ENCODE peak calls at places on chromosome 9, in four cellular contexts. One of them, this sample, is unnamed.

GRCh38 chr9:128081052-128081451 is 13.0 kb downstream of the SLC25A25 start:
- DNase-seq in IMR-90: peak; percentile 98
- DNase-seq in K562: peak; percentile 58
- DNase-seq in GM12878: no peak
- DNase-seq in this sample: peak; percentile 41

GRCh38 chr9:128819716-128820664 is 1.7 kb downstream of the ENDOG start:
- DNase-seq in IMR-90: no peak
- DNase-seq in K562: peak; percentile 44
- DNase-seq in GM12878: no peak
- DNase-seq in this sample: no peak

GRCh38 chr9:76292658-76293057 is 101.6 kb downstream of the RFK start:
- DNase-seq in IMR-90: no peak
- DNase-seq in K562: no peak
- DNase-seq in GM12878: no peak
- DNase-seq in this sample: no peak

GRCh38 chr9:108743901-108744371 is 111.8 kb downstream of the ACTL7B start:
- DNase-seq in IMR-90: no peak
- DNase-seq in K562: no peak
- DNase-seq in GM12878: no peak
- DNase-seq in this sample: no peak

GRCh38 chr9:755454-756381 is 85.8 kb upstream of the DMRT1 start:
- DNase-seq in IMR-90: peak; percentile 92
- DNase-seq in K562: no peak
- DNase-seq in GM12878: no peak
- DNase-seq in this sample: peak; percentile 89

GRCh38 chr9:80492221-80492620 is 920.5 kb downstream of the TLE4 start:
- DNase-seq in IMR-90: peak; percentile 43
- DNase-seq in K562: no peak
- DNase-seq in GM12878: no peak
- DNase-seq in this sample: no peak

GRCh38 chr9:95189230-95190098 is 128.0 kb downstream of the FANCC start:
- DNase-seq in IMR-90: peak; percentile 91
- DNase-seq in K562: no peak
- DNase-seq in GM12878: no peak
- DNase-seq in this sample: peak; percentile 95

GRCh38 chr9:136587145-136587943 is 41.5 kb upstream of the NOTCH1 start:
- DNase-seq in IMR-90: peak; percentile 48
- DNase-seq in K562: peak; percentile 84
- DNase-seq in GM12878: no peak
- DNase-seq in this sample: peak; percentile 44

GRCh38 chr9:109139851-109140250 is 20.1 kb upstream of the TMEM245 start:
- DNase-seq in IMR-90: no peak
- DNase-seq in K562: no peak
- DNase-seq in GM12878: no peak
- DNase-seq in this sample: no peak

GRCh38 chr9:33932078-33932807 is 115.3 kb downstream of the UBE2R2 start:
- DNase-seq in IMR-90: no peak
- DNase-seq in K562: no peak
- DNase-seq in GM12878: no peak
- DNase-seq in this sample: no peak

GRCh38 chr9:18692962-18693361 is 219.0 kb downstream of the ADAMTSL1 start:
- DNase-seq in IMR-90: no peak
- DNase-seq in K562: no peak
- DNase-seq in GM12878: no peak
- DNase-seq in this sample: no peak

GRCh38 chr9:96417610-96418073 is 528 bp downstream of the ZNF367 start:
- DNase-seq in IMR-90: no peak
- DNase-seq in K562: no peak
- DNase-seq in GM12878: no peak
- DNase-seq in this sample: peak; percentile 6

GRCh38 chr9:32550046-32550608 is 2.0 kb upstream of the SMIM27 start:
- DNase-seq in IMR-90: peak; percentile 53
- DNase-seq in K562: no peak
- DNase-seq in GM12878: no peak
- DNase-seq in this sample: peak; percentile 56

GRCh38 chr9:80448996-80449395 is 877.2 kb downstream of the TLE4 start:
- DNase-seq in IMR-90: no peak
- DNase-seq in K562: no peak
- DNase-seq in GM12878: no peak
- DNase-seq in this sample: no peak

GRCh38 chr9:135523521-135524129 is 2.4 kb downstream of the LCN1 start:
- DNase-seq in IMR-90: no peak
- DNase-seq in K562: peak; percentile 29
- DNase-seq in GM12878: no peak
- DNase-seq in this sample: no peak

GRCh38 chr9:135253305-135254004 is 166.0 kb downstream of the OLFM1 start:
- DNase-seq in IMR-90: no peak
- DNase-seq in K562: peak; percentile 23
- DNase-seq in GM12878: no peak
- DNase-seq in this sample: no peak

GRCh38 chr9:34171753-34172535 is 6.9 kb upstream of the UBAP1 start:
- DNase-seq in IMR-90: no peak
- DNase-seq in K562: no peak
- DNase-seq in GM12878: no peak
- DNase-seq in this sample: no peak

GRCh38 chr9:94950733-94951590 is 224.5 kb downstream of the AOPEP start:
- DNase-seq in IMR-90: peak; percentile 20
- DNase-seq in K562: no peak
- DNase-seq in GM12878: no peak
- DNase-seq in this sample: peak; percentile 85

GRCh38 chr9:99762470-99762869 is 59.2 kb upstream of the NR4A3 start:
- DNase-seq in IMR-90: no peak
- DNase-seq in K562: no peak
- DNase-seq in GM12878: peak; percentile 62
- DNase-seq in this sample: no peak

GRCh38 chr9:76451234-76451633 is 7.7 kb upstream of the GCNT1 start:
- DNase-seq in IMR-90: peak; percentile 85
- DNase-seq in K562: no peak
- DNase-seq in GM12878: no peak
- DNase-seq in this sample: no peak

GRCh38 chr9:81031422-81032029 is 657.8 kb downstream of the TLE1 start:
- DNase-seq in IMR-90: peak; percentile 15
- DNase-seq in K562: no peak
- DNase-seq in GM12878: no peak
- DNase-seq in this sample: no peak

GRCh38 chr9:113594484-113595299 is 131.2 kb downstream of the RGS3 start:
- DNase-seq in IMR-90: no peak
- DNase-seq in K562: no peak
- DNase-seq in GM12878: no peak
- DNase-seq in this sample: no peak

GRCh38 chr9:108156270-108156998 is 666.9 kb upstream of the KLF4 start:
- DNase-seq in IMR-90: no peak
- DNase-seq in K562: peak; percentile 57
- DNase-seq in GM12878: no peak
- DNase-seq in this sample: no peak

GRCh38 chr9:89387970-89388867 is 69.9 kb downstream of the SECISBP2 start:
- DNase-seq in IMR-90: peak; percentile 82
- DNase-seq in K562: no peak
- DNase-seq in GM12878: no peak
- DNase-seq in this sample: no peak

GRCh38 chr9:127651697-127652610 is 39.9 kb downstream of the STXBP1 start:
- DNase-seq in IMR-90: no peak
- DNase-seq in K562: peak; percentile 71
- DNase-seq in GM12878: no peak
- DNase-seq in this sample: no peak

GRCh38 chr9:93121316-93122241 is 12.5 kb downstream of the NINJ1 start:
- DNase-seq in IMR-90: no peak
- DNase-seq in K562: no peak
- DNase-seq in GM12878: no peak
- DNase-seq in this sample: no peak

GRCh38 chr9:93119703-93119952 is 14.4 kb downstream of the NINJ1 start:
- DNase-seq in IMR-90: no peak
- DNase-seq in K562: no peak
- DNase-seq in GM12878: no peak
- DNase-seq in this sample: no peak

GRCh38 chr9:93120846-93121315 is 13.2 kb downstream of the NINJ1 start:
- DNase-seq in IMR-90: no peak
- DNase-seq in K562: no peak
- DNase-seq in GM12878: no peak
- DNase-seq in this sample: no peak

GRCh38 chr9:93118863-93119702 is 15.0 kb downstream of the NINJ1 start:
- DNase-seq in IMR-90: no peak
- DNase-seq in K562: no peak
- DNase-seq in GM12878: no peak
- DNase-seq in this sample: no peak

DNA sequence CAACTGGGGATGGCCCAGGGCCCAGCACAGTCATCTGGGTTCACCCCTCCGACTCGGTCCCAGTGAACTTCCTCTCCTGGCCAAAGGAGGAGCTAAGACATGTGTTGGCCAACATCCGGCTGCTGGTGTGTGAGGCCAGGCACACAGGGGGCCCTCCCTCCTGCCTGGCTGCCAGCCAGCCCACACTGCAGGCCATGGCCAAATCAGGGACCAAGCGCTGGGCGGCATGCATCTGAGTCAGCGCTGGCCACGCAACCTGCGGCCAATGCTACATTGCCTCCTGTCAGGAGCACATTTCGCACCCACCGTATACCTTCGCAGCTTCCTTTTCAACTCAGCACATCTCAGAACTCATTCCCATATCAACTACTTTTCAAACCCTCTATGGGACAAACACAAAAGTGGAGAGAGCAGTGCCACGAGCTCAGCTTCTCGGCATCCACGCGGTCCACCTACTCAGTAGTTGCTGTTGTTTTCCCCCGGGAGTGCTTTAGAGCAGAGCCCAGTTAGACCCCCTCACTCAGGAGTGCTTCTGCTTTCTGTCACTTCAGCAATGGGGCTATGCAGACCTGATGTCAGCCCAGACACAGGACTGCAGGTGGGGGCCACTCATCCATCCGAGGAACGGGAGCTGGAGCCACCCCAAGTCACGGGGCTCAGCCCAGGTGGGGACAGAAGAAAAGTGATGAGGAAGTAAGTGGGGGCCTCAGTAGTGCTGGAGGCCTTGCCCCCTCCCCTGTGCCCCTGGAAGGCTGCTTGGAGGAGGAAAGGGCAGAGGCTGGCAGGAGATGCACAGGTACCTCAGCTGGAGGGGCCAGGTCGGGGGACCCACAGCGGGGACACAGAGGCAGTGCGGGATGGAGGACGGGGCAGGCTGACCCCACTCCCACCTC is 13.9 kb downstream of the NINJ1 start:
- DNase-seq in IMR-90: peak; percentile 94
- DNase-seq in K562: peak; percentile 80
- DNase-seq in GM12878: no peak
- DNase-seq in this sample: peak; percentile 80
- TF ChIP-seq FOS in IMR-90: peak; percentile 51
- TF ChIP-seq FOS in K562: no peak
- TF ChIP-seq FOS in GM12878: no peak
- TF ChIP-seq FOS in this sample: peak; percentile 70

DNA sequence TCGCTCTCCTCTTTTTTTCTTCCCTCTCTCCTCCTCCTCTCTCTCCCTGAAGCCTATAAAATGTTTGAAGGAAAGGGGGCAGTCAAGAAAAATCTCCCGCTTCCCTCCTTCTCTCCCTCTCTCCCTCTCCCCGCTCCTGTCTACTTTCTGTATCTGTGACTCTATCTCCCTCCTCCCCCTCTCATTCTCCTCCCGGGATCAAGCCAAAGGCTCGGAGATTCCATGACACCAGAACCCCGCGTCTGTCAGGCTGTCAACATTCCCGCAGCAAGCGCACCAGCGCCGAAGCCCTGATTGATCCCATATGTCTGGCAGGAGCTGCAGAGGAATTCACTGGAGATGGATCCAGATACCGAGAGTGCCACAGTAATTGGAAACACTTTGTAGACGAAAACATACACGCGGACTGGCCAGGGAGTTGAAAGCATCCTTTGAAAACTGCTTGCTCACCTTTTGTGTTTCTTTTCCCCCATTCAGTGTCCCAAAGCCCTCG is 268 bp upstream of the SVEP1 start:
- DNase-seq in IMR-90: peak; percentile 71
- DNase-seq in K562: no peak
- DNase-seq in GM12878: no peak
- DNase-seq in this sample: no peak
- H3K27me3 ChIP-seq in IMR-90: no peaks in the 10 kb centered on the region
- H3K27me3 ChIP-seq in K562: peaks cover 15% of the 10 kb centered on the region
- H3K27me3 ChIP-seq in GM12878: peaks cover 8% of the 10 kb centered on the region
- H3K27me3 ChIP-seq in this sample: peaks cover 19% of the 10 kb centered on the region

DNA sequence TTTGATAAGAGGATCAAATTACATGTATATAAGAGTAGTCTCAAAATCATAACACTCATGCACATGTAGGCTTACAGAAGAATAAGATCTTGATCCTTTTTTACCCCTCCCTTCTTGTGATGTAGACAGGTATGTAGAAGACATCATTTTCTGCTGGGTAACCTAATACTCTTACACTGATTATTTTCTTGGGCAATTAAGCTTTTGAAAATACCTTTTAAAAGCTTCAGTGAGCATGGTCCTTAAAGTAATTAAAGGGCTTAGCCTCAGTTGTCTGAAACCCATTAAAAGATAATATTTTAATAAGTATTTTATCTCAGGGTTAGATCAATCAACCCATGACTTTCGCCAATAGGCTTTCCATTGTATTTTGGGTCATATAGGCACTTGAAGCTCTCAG is 50.6 kb downstream of the ALDH1A1 start:
- DNase-seq in IMR-90: no peak
- DNase-seq in K562: no peak
- DNase-seq in GM12878: no peak
- DNase-seq in this sample: no peak
- TF ChIP-seq FOS in IMR-90: no peak
- TF ChIP-seq FOS in K562: no peak
- TF ChIP-seq FOS in GM12878: no peak
- TF ChIP-seq FOS in this sample: no peak

DNA sequence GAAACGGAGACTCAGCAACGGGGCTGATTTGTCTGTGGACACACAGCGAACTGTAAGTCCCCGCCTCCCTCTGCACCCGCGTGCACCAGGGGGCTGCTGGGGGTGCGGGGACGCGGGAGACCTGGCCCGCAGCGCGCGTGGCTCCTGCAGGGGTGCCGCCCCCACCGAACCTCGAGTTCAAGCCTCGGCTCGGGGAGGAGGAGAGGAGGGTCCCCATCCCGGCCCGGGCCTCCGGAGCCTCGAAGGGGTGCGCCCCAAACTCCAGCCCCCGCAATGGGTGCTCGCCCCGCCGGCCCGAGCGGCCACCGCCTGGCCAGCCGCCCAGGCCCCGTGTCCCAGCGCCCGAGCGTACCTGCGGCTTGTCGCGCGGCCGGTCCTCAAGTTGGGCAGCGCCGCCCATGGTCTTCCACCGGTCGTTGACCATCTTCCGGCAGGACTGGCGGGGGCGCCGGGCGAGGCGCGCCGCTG is 829 bp downstream of the FIBCD1 start:
- DNase-seq in IMR-90: no peak
- DNase-seq in K562: no peak
- DNase-seq in GM12878: no peak
- DNase-seq in this sample: no peak
- H3K27me3 ChIP-seq in IMR-90: peaks cover 28% of the 10 kb centered on the region
- H3K27me3 ChIP-seq in K562: peaks cover 94% of the 10 kb centered on the region
- H3K27me3 ChIP-seq in GM12878: peaks cover 6% of the 10 kb centered on the region
- H3K27me3 ChIP-seq in this sample: peaks cover 25% of the 10 kb centered on the region